ENCODE peak calls at places on chromosomes 12 and 14, in four cellular contexts. One of them, this sample, is unnamed.

GRCh38 chr12:48716493-48717251 is at the start of gene CCNT1:
- DNase-seq in pancreas: peak
- DNase-seq in stimulated activated CD8-positive, alpha-beta memory T cell treated with anti-CD3 and anti-CD28 coated beads, Interleukin-7, amount 100 ng/mL, for 1 hour: peak
- DNase-seq in NT2/D1: peak
- DNase-seq in this sample: peak

GRCh38 chr14:99579903-99580570 is 24.0 kb downstream of the CCDC85C start:
- DNase-seq in NT2/D1: no peak
- DNase-seq in pancreas: peak
- DNase-seq in stimulated activated CD8-positive, alpha-beta memory T cell treated with anti-CD3 and anti-CD28 coated beads, Interleukin-7, amount 100 ng/mL, for 1 hour: no peak
- DNase-seq in this sample: no peak

GRCh38 chr12:92324849-92325500 is 179.3 kb upstream of the BTG1 start:
- DNase-seq in pancreas: no peak
- DNase-seq in NT2/D1: no peak
- DNase-seq in stimulated activated CD8-positive, alpha-beta memory T cell treated with anti-CD3 and anti-CD28 coated beads, Interleukin-7, amount 100 ng/mL, for 1 hour: no peak
- DNase-seq in this sample: no peak

GRCh38 chr12:53172352-53172751 is 8.2 kb upstream of the ZNF740 start:
- DNase-seq in NT2/D1: no peak
- DNase-seq in pancreas: no peak
- DNase-seq in stimulated activated CD8-positive, alpha-beta memory T cell treated with anti-CD3 and anti-CD28 coated beads, Interleukin-7, amount 100 ng/mL, for 1 hour: no peak
- DNase-seq in this sample: no peak

GRCh38 chr12:77047341-77048202 is 17.8 kb downstream of the E2F7 start:
- DNase-seq in pancreas: no peak
- DNase-seq in NT2/D1: no peak
- DNase-seq in stimulated activated CD8-positive, alpha-beta memory T cell treated with anti-CD3 and anti-CD28 coated beads, Interleukin-7, amount 100 ng/mL, for 1 hour: no peak
- DNase-seq in this sample: no peak

GRCh38 chr14:100384819-100385813 is 62.0 kb downstream of the SLC25A47 start:
- DNase-seq in stimulated activated CD8-positive, alpha-beta memory T cell treated with anti-CD3 and anti-CD28 coated beads, Interleukin-7, amount 100 ng/mL, for 1 hour: no peak
- DNase-seq in NT2/D1: no peak
- DNase-seq in pancreas: no peak
- DNase-seq in this sample: no peak

GRCh38 chr12:105459760-105460325 is 129.4 kb downstream of the C12orf75 start:
- DNase-seq in pancreas: no peak
- DNase-seq in NT2/D1: no peak
- DNase-seq in stimulated activated CD8-positive, alpha-beta memory T cell treated with anti-CD3 and anti-CD28 coated beads, Interleukin-7, amount 100 ng/mL, for 1 hour: no peak
- DNase-seq in this sample: no peak

GRCh38 chr12:116420476-116420875 is 138.7 kb upstream of the MAP1LC3B2 start:
- DNase-seq in pancreas: no peak
- DNase-seq in NT2/D1: no peak
- DNase-seq in stimulated activated CD8-positive, alpha-beta memory T cell treated with anti-CD3 and anti-CD28 coated beads, Interleukin-7, amount 100 ng/mL, for 1 hour: no peak
- DNase-seq in this sample: no peak

GRCh38 chr12:52367876-52368275 is 595 bp upstream of the KRT85 start:
- DNase-seq in pancreas: no peak
- DNase-seq in NT2/D1: no peak
- DNase-seq in stimulated activated CD8-positive, alpha-beta memory T cell treated with anti-CD3 and anti-CD28 coated beads, Interleukin-7, amount 100 ng/mL, for 1 hour: no peak
- DNase-seq in this sample: no peak

GRCh38 chr12:264269-264668 is 1.6 kb upstream of the SLC6A13 start:
- DNase-seq in pancreas: no peak
- DNase-seq in NT2/D1: no peak
- DNase-seq in stimulated activated CD8-positive, alpha-beta memory T cell treated with anti-CD3 and anti-CD28 coated beads, Interleukin-7, amount 100 ng/mL, for 1 hour: no peak
- DNase-seq in this sample: no peak

GRCh38 chr14:69191340-69192111 is at the start of gene EXD2:
- DNase-seq in pancreas: peak
- DNase-seq in NT2/D1: peak
- DNase-seq in stimulated activated CD8-positive, alpha-beta memory T cell treated with anti-CD3 and anti-CD28 coated beads, Interleukin-7, amount 100 ng/mL, for 1 hour: peak
- DNase-seq in this sample: peak

GRCh38 chr12:68175566-68176033 is 16.1 kb upstream of the IFNG start:
- DNase-seq in pancreas: no peak
- DNase-seq in stimulated activated CD8-positive, alpha-beta memory T cell treated with anti-CD3 and anti-CD28 coated beads, Interleukin-7, amount 100 ng/mL, for 1 hour: peak
- DNase-seq in NT2/D1: no peak
- DNase-seq in this sample: no peak

GRCh38 chr12:57430117-57430930 is 519 bp downstream of the R3HDM2 start:
- DNase-seq in stimulated activated CD8-positive, alpha-beta memory T cell treated with anti-CD3 and anti-CD28 coated beads, Interleukin-7, amount 100 ng/mL, for 1 hour: no peak
- DNase-seq in pancreas: no peak
- DNase-seq in NT2/D1: no peak
- DNase-seq in this sample: peak

GRCh38 chr14:101499080-101499479 is 62.2 kb upstream of the DIO3 start:
- DNase-seq in NT2/D1: no peak
- DNase-seq in stimulated activated CD8-positive, alpha-beta memory T cell treated with anti-CD3 and anti-CD28 coated beads, Interleukin-7, amount 100 ng/mL, for 1 hour: no peak
- DNase-seq in pancreas: no peak
- DNase-seq in this sample: no peak

GRCh38 chr12:68158427-68158826 is 1.1 kb downstream of the IFNG start:
- DNase-seq in pancreas: no peak
- DNase-seq in stimulated activated CD8-positive, alpha-beta memory T cell treated with anti-CD3 and anti-CD28 coated beads, Interleukin-7, amount 100 ng/mL, for 1 hour: no peak
- DNase-seq in NT2/D1: no peak
- DNase-seq in this sample: no peak

GRCh38 chr12:88361493-88361892 is 218.8 kb downstream of the KITLG start:
- DNase-seq in stimulated activated CD8-positive, alpha-beta memory T cell treated with anti-CD3 and anti-CD28 coated beads, Interleukin-7, amount 100 ng/mL, for 1 hour: no peak
- DNase-seq in pancreas: no peak
- DNase-seq in NT2/D1: no peak
- DNase-seq in this sample: no peak

GRCh38 chr12:29714966-29715365 is 68.8 kb downstream of the TMTC1 start:
- DNase-seq in stimulated activated CD8-positive, alpha-beta memory T cell treated with anti-CD3 and anti-CD28 coated beads, Interleukin-7, amount 100 ng/mL, for 1 hour: no peak
- DNase-seq in pancreas: no peak
- DNase-seq in NT2/D1: no peak
- DNase-seq in this sample: no peak

GRCh38 chr12:78885466-78885865 is 20.9 kb downstream of the SYT1 start:
- DNase-seq in NT2/D1: no peak
- DNase-seq in pancreas: no peak
- DNase-seq in stimulated activated CD8-positive, alpha-beta memory T cell treated with anti-CD3 and anti-CD28 coated beads, Interleukin-7, amount 100 ng/mL, for 1 hour: no peak
- DNase-seq in this sample: no peak

GRCh38 chr14:23300687-23301223 is 1.9 kb downstream of the PPP1R3E start:
- DNase-seq in stimulated activated CD8-positive, alpha-beta memory T cell treated with anti-CD3 and anti-CD28 coated beads, Interleukin-7, amount 100 ng/mL, for 1 hour: no peak
- DNase-seq in NT2/D1: no peak
- DNase-seq in pancreas: peak
- DNase-seq in this sample: no peak

This sample was measured in neuronal stem cell.